ENCODE peak calls at places on chromosomes 1 and 21, in five cellular contexts. K is stomach; I is H9; Q is thyroid gland; N is CD8-positive, alpha-beta T cell. Z is an unnamed sample.

GRCh38 chr1:21324368-21325137 is 34.3 kb upstream of the ECE1 start:
- DNase-seq in K (peak), I (no peak), Q (peak), N (peak), Z (peak)

GRCh38 chr1:182761396-182762395 is 27.9 kb upstream of the NPL start:
- DNase-seq in K (no peak), I (no peak), Q (no peak), N (no peak), Z (no peak)

GRCh38 chr1:208929575-208929974 is 653.9 kb upstream of the CAMK1G start:
- DNase-seq in K (no peak), I (no peak), Q (no peak), N (no peak), Z (no peak)

GRCh38 chr1:48493970-48494769 is 22.2 kb upstream of the SPATA6 start:
- DNase-seq in K (no peak), I (no peak), Q (peak), N (no peak), Z (no peak)

GRCh38 chr1:93758842-93759515 is 77.3 kb upstream of the BCAR3 start:
- DNase-seq in K (no peak), I (no peak), Q (no peak), N (no peak), Z (peak)

GRCh38 chr1:55589656-55590297 is 374.6 kb upstream of the USP24 start:
- DNase-seq in K (no peak), I (no peak), Q (peak), N (no peak), Z (no peak)

GRCh38 chr1:62439652-62440371 is 3.0 kb downstream of the USP1 start:
- DNase-seq in K (no peak), I (no peak), Q (no peak), N (no peak), Z (no peak)

GRCh38 chr1:202078211-202078610 is 44.5 kb upstream of the GPR37L1 start:
- DNase-seq in K (no peak), I (no peak), Q (no peak), N (no peak), Z (no peak)

GRCh38 chr1:7827134-7827955 is 25.5 kb downstream of the UTS2 start:
- DNase-seq in K (no peak), I (no peak), Q (no peak), N (peak), Z (no peak)

GRCh38 chr21:28537371-28538079 is 455.2 kb downstream of the LTN1 start:
- DNase-seq in K (no peak), I (no peak), Q (no peak), N (no peak), Z (no peak)

GRCh38 chr1:186930248-186930647 is 101.5 kb downstream of the PLA2G4A start:
- DNase-seq in K (no peak), I (no peak), Q (no peak), N (no peak), Z (no peak)

GRCh38 chr1:166944186-166944967 is 31.0 kb downstream of the ILDR2 start:
- DNase-seq in K (no peak), I (no peak), Q (no peak), N (no peak), Z (no peak)

GRCh38 chr1:44805311-44806024 is 1.7 kb downstream of the DYNLT4 start:
- DNase-seq in K (no peak), I (peak), Q (no peak), N (no peak), Z (no peak)

GRCh38 chr1:246608616-246609376 is 42.5 kb downstream of the CNST start:
- DNase-seq in K (peak), I (peak), Q (peak), N (no peak), Z (peak)

GRCh38 chr21:35239811-35240219 is 190.7 kb upstream of the RUNX1 start:
- DNase-seq in K (no peak), I (no peak), Q (no peak), N (no peak), Z (no peak)

GRCh38 chr1:31751822-31752241 is 12.3 kb downstream of the ADGRB2 start:
- DNase-seq in K (no peak), I (no peak), Q (no peak), N (no peak), Z (no peak)

GRCh38 chr1:164473544-164473943 is 85.4 kb upstream of the PBX1 start:
- DNase-seq in K (no peak), I (no peak), Q (no peak), N (no peak), Z (no peak)

GRCh38 chr1:169914534-169914933 is 20.8 kb upstream of the SCYL3 start:
- DNase-seq in K (no peak), I (no peak), Q (no peak), N (no peak), Z (no peak)

GRCh38 chr1:2300004-2300771 is 72.1 kb downstream of the SKI start:
- DNase-seq in K (peak), I (no peak), Q (no peak), N (peak), Z (no peak)

GRCh38 chr1:22889213-22889827 is 83.3 kb downstream of the LACTBL1 start:
- DNase-seq in K (no peak), I (no peak), Q (peak), N (no peak), Z (no peak)

GRCh38 chr1:77354996-77355395 is 73.2 kb downstream of the AK5 start:
- DNase-seq in K (no peak), I (no peak), Q (no peak), N (no peak), Z (no peak)

GRCh38 chr21:29407571-29407970 is 108.8 kb downstream of the BACH1 start:
- DNase-seq in K (no peak), I (no peak), Q (no peak), N (no peak), Z (no peak)

GRCh38 chr1:94236630-94237290 is 624 bp downstream of the ARHGAP29 start:
- DNase-seq in K (peak), I (peak), Q (no peak), N (no peak), Z (peak)

GRCh38 chr1:173195596-173196088 is 11.5 kb downstream of the TNFSF4 start:
- DNase-seq in K (no peak), I (no peak), Q (peak), N (no peak), Z (no peak)

GRCh38 chr1:46080257-46080656 is 52.2 kb downstream of the PIK3R3 start:
- DNase-seq in K (no peak), I (no peak), Q (no peak), N (no peak), Z (no peak)
- TF ChIP-seq CTCF in K (no peak), I (no peak), Q (no peak), N (no peak), Z (no peak)

GRCh38 chr21:39083377-39084008 is 99.8 kb downstream of the PSMG1 start:
- DNase-seq in K (peak), I (no peak), Q (peak), N (no peak), Z (peak)
- TF ChIP-seq CTCF in K (no peak), I (no peak), Q (no peak), N (no peak), Z (no peak)

GRCh38 chr1:15426492-15427279 is 11.6 kb upstream of the CTRC start:
- DNase-seq in K (no peak), I (no peak), Q (no peak), N (no peak), Z (no peak)
- TF ChIP-seq CTCF in K (peak), I (no peak), Q (no peak), N (no peak), Z (no peak)

GRCh38 chr1:9352364-9353140 is 59.9 kb downstream of the SPSB1 start:
- DNase-seq in K (no peak), I (peak), Q (no peak), N (no peak), Z (no peak)
- TF ChIP-seq CTCF in K (no peak), I (peak), Q (no peak), N (no peak), Z (no peak)

GRCh38 chr1:193189442-193190095 is 3.2 kb upstream of the B3GALT2 start:
- DNase-seq in K (no peak), I (no peak), Q (no peak), N (no peak), Z (no peak)

GRCh38 chr1:193192586-193192985 is 6.2 kb upstream of the B3GALT2 start:
- DNase-seq in K (no peak), I (no peak), Q (no peak), N (no peak), Z (no peak)

GRCh38 chr1:193185861-193186714 is at the start of gene B3GALT2:
- DNase-seq in K (no peak), I (no peak), Q (no peak), N (no peak), Z (no peak)

GRCh38 chr1:193187114-193187513 is 701 bp upstream of the B3GALT2 start:
- DNase-seq in K (no peak), I (no peak), Q (no peak), N (no peak), Z (no peak)

GRCh38 chr1:193190096-193190744 is 3.8 kb upstream of the B3GALT2 start:
- DNase-seq in K (no peak), I (no peak), Q (no peak), N (no peak), Z (no peak)
- TF ChIP-seq CTCF in K (no peak), I (peak), Q (peak), N (no peak), Z (no peak)

GRCh38 chr1:46458846-46459245 is 30.8 kb upstream of the DMBX1 start:
- DNase-seq in K (no peak), I (no peak), Q (no peak), N (no peak), Z (no peak)
- TF ChIP-seq CTCF in K (no peak), I (no peak), Q (no peak), N (no peak), Z (no peak)

GRCh38 chr1:161787355-161787754 is 21.2 kb downstream of the ATF6 start:
- DNase-seq in K (no peak), I (no peak), Q (no peak), N (no peak), Z (no peak)
- TF ChIP-seq CTCF in K (no peak), I (no peak), Q (no peak), N (no peak), Z (no peak)

DNA sequence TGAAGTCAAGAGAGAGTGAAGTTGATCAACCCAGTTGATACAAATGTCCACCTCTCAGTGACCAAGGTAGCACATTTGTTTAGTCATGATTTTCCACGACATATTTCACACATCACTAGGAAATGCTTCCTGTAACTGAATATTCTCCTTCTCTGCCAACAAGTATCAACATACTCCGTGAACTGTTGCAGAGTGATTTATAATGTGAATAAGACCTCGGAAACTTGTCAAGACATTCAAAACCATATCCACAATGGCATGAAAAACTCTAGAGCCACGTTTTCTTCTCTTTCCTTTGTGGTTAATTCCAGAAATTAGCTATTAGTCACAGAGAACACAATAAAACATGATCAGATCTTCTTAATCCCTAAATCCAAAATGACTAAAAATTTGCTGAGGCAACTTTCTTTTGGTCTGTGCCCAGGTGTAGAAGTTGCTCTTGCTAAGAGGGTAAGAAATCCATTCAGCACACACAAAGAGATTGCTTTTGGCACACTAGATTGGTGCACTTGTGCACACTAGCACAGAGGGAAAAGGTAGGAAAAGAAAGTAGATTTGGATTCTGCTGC is 244.3 kb upstream of the NRIP1 start:
- DNase-seq in K (no peak), I (no peak), Q (no peak), N (no peak), Z (no peak)
- TF ChIP-seq CTCF in K (no peak), I (no peak), Q (no peak), N (no peak), Z (no peak)